ENCODE peak calls at places on chromosomes 16 and 17, in five cellular contexts. U is activated T-cell treated with anti-CD3 and anti-CD28 coated beads for 4 hours; T is hepatic stellate cell; H is colonic mucosa; K is effector CD4-positive, alpha-beta T cell. G is an unnamed sample.

GRCh38 chr17:48787850-48788249 is 29.2 kb downstream of the TTLL6 start:
- DNase-seq in H (no peak), T (no peak), U (no peak), K (no peak), G (no peak)

GRCh38 chr17:42387221-42387657 is 1.0 kb downstream of the STAT3 start:
- DNase-seq in T (peak), U (no peak), K (no peak), H (peak), G (peak)

GRCh38 chr16:54177857-54178490 is 108.6 kb downstream of the IRX3 start:
- DNase-seq in U (no peak), T (no peak), K (no peak), H (no peak), G (no peak)

GRCh38 chr16:19008245-19008644 is 24.5 kb downstream of the TMC7 start:
- DNase-seq in U (no peak), K (no peak), T (peak), H (no peak), G (no peak)

GRCh38 chr17:79627766-79628690 is 17.2 kb upstream of the RBFOX3 start:
- DNase-seq in H (no peak), K (no peak), T (no peak), U (no peak), G (peak)

GRCh38 chr16:3157229-3158013 is 22.6 kb downstream of the ZNF213 start:
- DNase-seq in K (peak), H (peak), T (peak), U (peak), G (no peak)

GRCh38 chr16:56192971-56193936 is 2.0 kb downstream of the GNAO1 start:
- DNase-seq in K (no peak), T (no peak), H (no peak), U (no peak), G (no peak)

GRCh38 chr16:86730086-86730485 is 151.7 kb downstream of the FOXL1 start:
- DNase-seq in T (no peak), U (no peak), H (no peak), K (no peak), G (no peak)

GRCh38 chr17:78223061-78223460 is 8.4 kb upstream of the TMEM235 start:
- DNase-seq in H (no peak), U (no peak), T (no peak), K (no peak), G (no peak)

GRCh38 chr16:78821335-78821734 is 721.9 kb downstream of the WWOX start:
- DNase-seq in U (no peak), T (no peak), K (no peak), H (no peak), G (no peak)

GRCh38 chr17:69854381-69854780 is 220.6 kb upstream of the KCNJ16 start:
- DNase-seq in K (no peak), H (no peak), U (no peak), T (no peak), G (no peak)

GRCh38 chr17:57823469-57824401 is 26.1 kb downstream of the MRPS23 start:
- DNase-seq in K (no peak), T (no peak), U (no peak), H (no peak), G (no peak)

GRCh38 chr17:41049110-41049509 is 2.0 kb upstream of the KRTAP2-1 start:
- DNase-seq in U (no peak), H (no peak), T (peak), K (no peak), G (no peak)

GRCh38 chr17:40931311-40931710 is 6.1 kb downstream of the KRT23 start:
- DNase-seq in K (no peak), H (no peak), U (no peak), T (no peak), G (no peak)

GRCh38 chr17:6047966-6048365 is 22.2 kb upstream of the WSCD1 start:
- DNase-seq in T (no peak), K (no peak), H (no peak), U (no peak), G (no peak)

GRCh38 chr17:40820228-40820838 is 2.1 kb downstream of the KRT10 start:
- DNase-seq in K (no peak), T (no peak), U (no peak), H (no peak), G (no peak)